ENCODE peak calls at places on chromosomes 12 and 14, in five cellular contexts. One of them, this sample, is unnamed. For H3K27me3, the result is how much of the 10 kb centered on the place peaks cover.

GRCh38 chr12:117060236-117060926 is 38.8 kb downstream of the TESC start:
- DNase-seq in right cardiac atrium: no peak
- DNase-seq in Peyer's patch: no peak
- DNase-seq in left ventricle myocardium inferior: no peak
- DNase-seq in tibial artery: no peak
- DNase-seq in this sample: no peak

GRCh38 chr12:9632766-9633165 is 25.1 kb upstream of the KLRB1 start:
- DNase-seq in tibial artery: no peak
- DNase-seq in Peyer's patch: no peak
- DNase-seq in left ventricle myocardium inferior: no peak
- DNase-seq in right cardiac atrium: no peak
- DNase-seq in this sample: peak

GRCh38 chr12:6488240-6488639 is 4.8 kb downstream of the MRPL51 start:
- DNase-seq in right cardiac atrium: no peak
- DNase-seq in Peyer's patch: no peak
- DNase-seq in tibial artery: no peak
- DNase-seq in left ventricle myocardium inferior: no peak
- DNase-seq in this sample: no peak

GRCh38 chr12:19005257-19005801 is 124.2 kb upstream of the PLEKHA5 start:
- DNase-seq in tibial artery: no peak
- DNase-seq in left ventricle myocardium inferior: no peak
- DNase-seq in right cardiac atrium: no peak
- DNase-seq in Peyer's patch: no peak
- DNase-seq in this sample: no peak

GRCh38 chr14:68878908-68879307 is 86.0 kb upstream of the ZFP36L1 start:
- DNase-seq in tibial artery: peak
- DNase-seq in right cardiac atrium: no peak
- DNase-seq in Peyer's patch: no peak
- DNase-seq in left ventricle myocardium inferior: no peak
- DNase-seq in this sample: no peak

GRCh38 chr12:43277630-43278267 is 274.3 kb downstream of the ADAMTS20 start:
- DNase-seq in right cardiac atrium: no peak
- DNase-seq in left ventricle myocardium inferior: no peak
- DNase-seq in tibial artery: no peak
- DNase-seq in Peyer's patch: no peak
- DNase-seq in this sample: no peak

GRCh38 chr14:101078892-101079221 is 175.3 kb upstream of the RTL1 start:
- DNase-seq in left ventricle myocardium inferior: no peak
- DNase-seq in Peyer's patch: no peak
- DNase-seq in right cardiac atrium: no peak
- DNase-seq in tibial artery: no peak
- DNase-seq in this sample: no peak

GRCh38 chr12:56900583-56900982 is 33.6 kb downstream of the SDR9C7 start:
- DNase-seq in left ventricle myocardium inferior: no peak
- DNase-seq in Peyer's patch: no peak
- DNase-seq in tibial artery: no peak
- DNase-seq in right cardiac atrium: no peak
- DNase-seq in this sample: no peak

GRCh38 chr12:65960820-65961691 is 136.8 kb downstream of the HMGA2 start:
- DNase-seq in tibial artery: no peak
- DNase-seq in Peyer's patch: no peak
- DNase-seq in left ventricle myocardium inferior: no peak
- DNase-seq in right cardiac atrium: no peak
- DNase-seq in this sample: no peak

GRCh38 chr12:119807380-119807779 is 69.7 kb downstream of the CIT start:
- DNase-seq in left ventricle myocardium inferior: no peak
- DNase-seq in tibial artery: no peak
- DNase-seq in right cardiac atrium: no peak
- DNase-seq in Peyer's patch: no peak
- DNase-seq in this sample: no peak

GRCh38 chr14:79306546-79306945 is 904.8 kb downstream of the DIO2 start:
- DNase-seq in tibial artery: no peak
- DNase-seq in right cardiac atrium: no peak
- DNase-seq in Peyer's patch: no peak
- DNase-seq in left ventricle myocardium inferior: no peak
- DNase-seq in this sample: no peak

GRCh38 chr14:75636100-75636692 is 24.5 kb downstream of the ERG28 start:
- DNase-seq in Peyer's patch: no peak
- DNase-seq in right cardiac atrium: no peak
- DNase-seq in left ventricle myocardium inferior: no peak
- DNase-seq in tibial artery: no peak
- DNase-seq in this sample: no peak

GRCh38 chr12:122130150-122130549 is 43.9 kb downstream of the IL31 start:
- DNase-seq in tibial artery: no peak
- DNase-seq in left ventricle myocardium inferior: no peak
- DNase-seq in right cardiac atrium: no peak
- DNase-seq in Peyer's patch: no peak
- DNase-seq in this sample: no peak

GRCh38 chr12:2161478-2161877 is 108.7 kb downstream of the CACNA1C start:
- DNase-seq in Peyer's patch: no peak
- DNase-seq in left ventricle myocardium inferior: peak
- DNase-seq in tibial artery: peak
- DNase-seq in right cardiac atrium: peak
- DNase-seq in this sample: no peak

GRCh38 chr12:62575036-62575435 is 108.4 kb downstream of the MON2 start:
- DNase-seq in left ventricle myocardium inferior: no peak
- DNase-seq in tibial artery: no peak
- DNase-seq in right cardiac atrium: no peak
- DNase-seq in Peyer's patch: no peak
- DNase-seq in this sample: no peak

GRCh38 chr12:56020437-56021189 is at the start of gene IKZF4:
- DNase-seq in tibial artery: no peak
- DNase-seq in Peyer's patch: no peak
- DNase-seq in left ventricle myocardium inferior: no peak
- DNase-seq in right cardiac atrium: peak
- DNase-seq in this sample: no peak

GRCh38 chr14:73503648-73504047 is 12.9 kb downstream of the RIOX1 start:
- DNase-seq in left ventricle myocardium inferior: no peak
- DNase-seq in right cardiac atrium: no peak
- DNase-seq in tibial artery: no peak
- DNase-seq in Peyer's patch: no peak
- DNase-seq in this sample: no peak

GRCh38 chr14:31897581-31898186 is 179.4 kb upstream of the ARHGAP5 start:
- DNase-seq in left ventricle myocardium inferior: no peak
- DNase-seq in Peyer's patch: no peak
- DNase-seq in tibial artery: no peak
- DNase-seq in right cardiac atrium: no peak
- DNase-seq in this sample: no peak

GRCh38 chr14:66476964-66477363 is 9.2 kb upstream of the CCDC196 start:
- DNase-seq in right cardiac atrium: no peak
- DNase-seq in Peyer's patch: no peak
- DNase-seq in tibial artery: no peak
- DNase-seq in left ventricle myocardium inferior: no peak
- DNase-seq in this sample: no peak

GRCh38 chr12:29562167-29562776 is 64.8 kb upstream of the OVCH1 start:
- DNase-seq in left ventricle myocardium inferior: no peak
- DNase-seq in Peyer's patch: no peak
- DNase-seq in right cardiac atrium: peak
- DNase-seq in tibial artery: peak
- DNase-seq in this sample: no peak

GRCh38 chr14:73953731-73954130 is 3.6 kb downstream of the COQ6 start:
- DNase-seq in left ventricle myocardium inferior: no peak
- DNase-seq in tibial artery: no peak
- DNase-seq in right cardiac atrium: no peak
- DNase-seq in Peyer's patch: no peak
- DNase-seq in this sample: no peak

GRCh38 chr12:4037747-4038312 is 164.6 kb upstream of the PARP11 start:
- DNase-seq in tibial artery: no peak
- DNase-seq in Peyer's patch: no peak
- DNase-seq in right cardiac atrium: no peak
- DNase-seq in left ventricle myocardium inferior: no peak
- DNase-seq in this sample: peak

GRCh38 chr14:91186515-91187066 is 57.9 kb downstream of the GPR68 start:
- DNase-seq in tibial artery: no peak
- DNase-seq in right cardiac atrium: no peak
- DNase-seq in Peyer's patch: no peak
- DNase-seq in left ventricle myocardium inferior: no peak
- DNase-seq in this sample: no peak

GRCh38 chr12:100608776-100609175 is 35.3 kb downstream of the GAS2L3 start:
- DNase-seq in Peyer's patch: peak
- DNase-seq in left ventricle myocardium inferior: no peak
- DNase-seq in right cardiac atrium: peak
- DNase-seq in tibial artery: peak
- DNase-seq in this sample: no peak

GRCh38 chr12:122867701-122868461 is 28.0 kb downstream of the VPS37B start:
- DNase-seq in left ventricle myocardium inferior: peak
- DNase-seq in right cardiac atrium: peak
- DNase-seq in Peyer's patch: peak
- DNase-seq in tibial artery: peak
- DNase-seq in this sample: no peak

GRCh38 chr14:99884834-99885648 is 91.8 kb downstream of the EML1 start:
- DNase-seq in right cardiac atrium: no peak
- DNase-seq in Peyer's patch: no peak
- DNase-seq in left ventricle myocardium inferior: no peak
- DNase-seq in tibial artery: no peak
- DNase-seq in this sample: peak

GRCh38 chr12:94140556-94140955 is 7.8 kb upstream of the PLXNC1 start:
- DNase-seq in tibial artery: no peak
- DNase-seq in Peyer's patch: peak
- DNase-seq in right cardiac atrium: no peak
- DNase-seq in left ventricle myocardium inferior: no peak
- DNase-seq in this sample: no peak

GRCh38 chr14:62655161-62655560 is 390.1 kb downstream of the KCNH5 start:
- DNase-seq in tibial artery: no peak
- DNase-seq in right cardiac atrium: no peak
- DNase-seq in left ventricle myocardium inferior: no peak
- DNase-seq in Peyer's patch: no peak
- DNase-seq in this sample: no peak

GRCh38 chr12:10095971-10096370 is 2.8 kb downstream of the CLEC1A start:
- DNase-seq in right cardiac atrium: no peak
- DNase-seq in Peyer's patch: no peak
- DNase-seq in left ventricle myocardium inferior: no peak
- DNase-seq in tibial artery: no peak
- DNase-seq in this sample: no peak

GRCh38 chr12:127083028-127083949 is 1183.7 kb upstream of the TMEM132C start:
- DNase-seq in Peyer's patch: no peak
- DNase-seq in left ventricle myocardium inferior: no peak
- DNase-seq in right cardiac atrium: no peak
- DNase-seq in tibial artery: no peak
- DNase-seq in this sample: peak

GRCh38 chr14:69260246-69260978 is 454 bp downstream of the GALNT16 start:
- DNase-seq in right cardiac atrium: peak
- DNase-seq in left ventricle myocardium inferior: no peak
- DNase-seq in tibial artery: no peak
- DNase-seq in Peyer's patch: no peak
- DNase-seq in this sample: no peak

GRCh38 chr12:112418596-112419268 is at the start of gene PTPN11:
- DNase-seq in right cardiac atrium: peak
- DNase-seq in tibial artery: peak
- DNase-seq in Peyer's patch: peak
- DNase-seq in left ventricle myocardium inferior: peak
- DNase-seq in this sample: peak

DNA sequence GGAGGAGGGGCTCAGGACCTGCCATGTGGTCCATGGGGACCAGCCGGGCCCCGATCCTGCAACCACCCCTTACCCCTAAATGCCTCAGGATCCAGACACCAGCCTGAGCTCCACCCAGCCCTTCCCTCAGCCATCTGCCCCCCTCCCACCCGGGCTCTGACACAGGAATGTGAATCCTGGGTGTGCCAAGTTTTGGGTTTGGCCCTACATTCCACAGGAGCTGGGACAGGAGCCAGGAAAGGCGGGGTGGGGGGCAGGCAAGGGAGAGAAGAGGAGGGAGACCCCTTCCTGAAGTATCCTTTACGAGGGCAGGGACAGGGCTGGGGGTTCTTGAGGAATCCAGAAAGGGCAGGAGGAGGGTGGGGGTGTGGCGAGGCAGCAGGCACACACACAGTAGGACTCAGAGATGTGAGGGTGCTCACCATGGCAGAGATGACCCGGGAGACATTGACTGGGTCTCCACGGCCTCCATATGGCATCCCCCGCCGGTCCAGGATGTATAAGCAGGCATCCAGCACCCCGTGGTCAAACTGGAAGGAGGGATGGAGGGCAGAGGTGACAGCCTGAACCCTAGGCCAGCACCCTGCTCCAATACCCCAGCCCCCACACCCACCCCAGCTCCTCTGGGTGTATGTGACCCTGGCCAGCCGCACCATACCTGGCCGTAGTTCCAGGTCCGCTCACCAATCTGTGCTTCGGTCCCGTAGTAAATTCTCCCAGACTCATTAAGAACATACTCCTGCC is 3.5 kb downstream of the TGM1 start:
- DNase-seq in right cardiac atrium: no peak
- DNase-seq in left ventricle myocardium inferior: no peak
- DNase-seq in Peyer's patch: no peak
- DNase-seq in tibial artery: peak
- DNase-seq in this sample: no peak
- H3K27ac ChIP-seq in right cardiac atrium: no peak
- H3K27ac ChIP-seq in left ventricle myocardium inferior: no peak
- H3K27ac ChIP-seq in Peyer's patch: no peak
- H3K27ac ChIP-seq in tibial artery: no peak
- H3K27ac ChIP-seq in this sample: no peak

GRCh38 chr12:54191550-54192022 is 2.8 kb upstream of the SMUG1 start:
- DNase-seq in right cardiac atrium: peak
- DNase-seq in left ventricle myocardium inferior: peak
- DNase-seq in tibial artery: peak
- DNase-seq in Peyer's patch: peak
- DNase-seq in this sample: peak
- H3K27me3 ChIP-seq in right cardiac atrium: under half
- H3K27me3 ChIP-seq in left ventricle myocardium inferior: half or more
- H3K27me3 ChIP-seq in tibial artery: under half
- H3K27me3 ChIP-seq in Peyer's patch: under half
- H3K27me3 ChIP-seq in this sample: under half

DNA sequence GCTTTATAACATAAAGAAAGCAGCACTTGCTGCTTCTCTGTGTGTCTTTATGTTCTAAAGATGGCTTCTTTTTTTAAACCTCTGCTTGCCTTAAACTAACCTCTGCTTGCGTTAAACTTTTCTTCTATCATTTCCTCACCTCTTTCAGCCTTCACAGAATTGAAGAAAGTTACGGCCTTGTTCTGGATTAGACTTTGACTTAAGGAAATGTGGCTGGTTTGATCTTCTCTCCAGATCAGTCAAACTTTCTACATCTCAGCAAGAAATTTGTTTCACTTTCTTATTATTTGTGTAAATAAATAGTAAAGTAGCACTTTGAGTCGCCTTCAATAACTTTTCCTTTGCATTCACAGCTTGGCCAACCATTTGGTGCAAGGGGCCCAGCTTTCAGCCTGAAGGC is 64.2 kb downstream of the CMAS start:
- DNase-seq in Peyer's patch: no peak
- DNase-seq in right cardiac atrium: no peak
- DNase-seq in tibial artery: no peak
- DNase-seq in left ventricle myocardium inferior: no peak
- DNase-seq in this sample: no peak
- H3K27ac ChIP-seq in Peyer's patch: no peak
- H3K27ac ChIP-seq in right cardiac atrium: no peak
- H3K27ac ChIP-seq in tibial artery: no peak
- H3K27ac ChIP-seq in left ventricle myocardium inferior: no peak
- H3K27ac ChIP-seq in this sample: no peak

DNA sequence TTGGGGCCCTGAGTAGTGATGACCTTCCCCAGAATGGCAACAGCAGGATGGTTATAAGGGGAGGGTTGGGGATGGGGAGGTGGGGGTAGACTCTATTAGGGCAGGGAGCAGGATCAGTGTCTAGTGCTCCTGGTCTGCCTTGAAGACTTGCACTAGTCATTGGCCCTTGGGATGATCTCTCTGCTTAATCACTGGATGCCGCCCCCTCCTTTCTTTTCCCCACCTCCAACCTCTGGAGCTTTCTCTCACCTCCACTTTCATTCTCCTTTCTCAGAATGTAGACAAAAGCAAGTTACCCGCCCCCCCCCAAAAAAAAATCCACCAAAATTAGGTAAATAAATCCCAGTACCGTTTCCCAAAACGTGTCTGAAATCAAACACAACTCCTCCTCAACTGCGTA is 2.8 kb upstream of the KCNK10 start:
- DNase-seq in Peyer's patch: no peak
- DNase-seq in tibial artery: no peak
- DNase-seq in right cardiac atrium: no peak
- DNase-seq in left ventricle myocardium inferior: no peak
- DNase-seq in this sample: no peak
- H3K27me3 ChIP-seq in Peyer's patch: under half
- H3K27me3 ChIP-seq in tibial artery: half or more
- H3K27me3 ChIP-seq in right cardiac atrium: under half
- H3K27me3 ChIP-seq in left ventricle myocardium inferior: half or more
- H3K27me3 ChIP-seq in this sample: under half